ENCODE peak calls at places on chromosomes 4 and X, in eight cellular contexts. M, J, X, G, B, L, V and C are unnamed samples.

GRCh38 chr4:62871057-62871456 is 1538.2 kb downstream of the TECRL start:
- DNase-seq in M (no peak), J (no peak), X (no peak), G (no peak), B (no peak), L (no peak), V (no peak), C (no peak)

GRCh38 chrX:24375732-24376131 is 15.3 kb downstream of the SUPT20HL1 start:
- DNase-seq in M (no peak), J (no peak), X (no peak), G (no peak), B (no peak), L (no peak), V (no peak), C (no peak)

GRCh38 chr4:8737075-8737474 is 134.6 kb downstream of the HMX1 start:
- DNase-seq in M (no peak), J (no peak), X (no peak), G (peak), B (no peak), L (no peak), V (no peak), C (no peak)

GRCh38 chrX:66130469-66130868 is 33.6 kb upstream of the HEPH start:
- DNase-seq in M (no peak), J (no peak), X (no peak), G (no peak), B (no peak), L (no peak), V (no peak), C (no peak)

GRCh38 chr4:153318696-153319320 is 25.7 kb upstream of the MND1 start:
- DNase-seq in M (peak), J (no peak), X (no peak), G (no peak), B (no peak), L (peak), V (peak), C (peak)

GRCh38 chr4:4386296-4386735 is 586 bp upstream of the NSG1 start:
- DNase-seq in M (no peak), J (no peak), X (no peak), G (peak), B (no peak), L (no peak), V (no peak), C (no peak)

GRCh38 chr4:164423819-164424218 is 330.1 kb upstream of the SMIM31 start:
- DNase-seq in M (no peak), J (no peak), X (no peak), G (no peak), B (no peak), L (no peak), V (no peak), C (no peak)

GRCh38 chrX:48897621-48898306 is at the start of the genes PQBP1 and TIMM17B:
- DNase-seq in M (peak), J (peak), X (peak), G (peak), B (peak), L (peak), V (peak), C (peak)

GRCh38 chr4:4541040-4541631 is 712 bp downstream of the STX18 start:
- DNase-seq in M (peak), J (no peak), X (no peak), G (no peak), B (no peak), L (no peak), V (peak), C (peak)

GRCh38 chr4:87982446-87982845 is 6.9 kb downstream of the SPP1 start:
- DNase-seq in M (no peak), J (no peak), X (no peak), G (no peak), B (no peak), L (no peak), V (no peak), C (peak)

GRCh38 chr4:128161138-128161537 is 100.0 kb downstream of the LARP1B start:
- DNase-seq in M (peak), J (no peak), X (no peak), G (no peak), B (no peak), L (no peak), V (no peak), C (no peak)

GRCh38 chr4:151917145-151917775 is 156.5 kb upstream of the GATB start:
- DNase-seq in M (no peak), J (no peak), X (no peak), G (no peak), B (no peak), L (no peak), V (no peak), C (no peak)

GRCh38 chr4:101346562-101347266 is 612 bp downstream of the PPP3CA start:
- DNase-seq in M (peak), J (peak), X (peak), G (peak), B (peak), L (peak), V (peak), C (peak)
- TF ChIP-seq POLR2A in M (no peak), J (no peak), X (no peak), G (no peak), B (no peak), L (no peak), V (no peak), C (no peak)

GRCh38 chr4:74932010-74932409 is 906 bp upstream of the PARM1 start:
- DNase-seq in M (no peak), J (no peak), X (no peak), G (no peak), B (no peak), L (no peak), V (no peak), C (no peak)

GRCh38 chr4:74931386-74931785 is 1.5 kb upstream of the PARM1 start:
- DNase-seq in M (no peak), J (no peak), X (no peak), G (no peak), B (no peak), L (no peak), V (no peak), C (no peak)

GRCh38 chr4:74934016-74934821 is 1.3 kb downstream of the PARM1 start:
- DNase-seq in M (peak), J (peak), X (peak), G (no peak), B (no peak), L (no peak), V (peak), C (peak)

GRCh38 chr4:74933562-74934015 is 673 bp downstream of the PARM1 start:
- DNase-seq in M (peak), J (no peak), X (peak), G (no peak), B (no peak), L (no peak), V (peak), C (no peak)

GRCh38 chr4:74932832-74933561 is at the start of gene PARM1:
- DNase-seq in M (peak), J (peak), X (peak), G (peak), B (peak), L (peak), V (peak), C (peak)
- TF ChIP-seq POLR2A in M (no peak), J (no peak), X (peak), G (peak), B (no peak), L (peak), V (peak), C (no peak)

GRCh38 chr4:119025440-119025839 is 110.2 kb upstream of the MYOZ2 start:
- DNase-seq in M (no peak), J (peak), X (no peak), G (no peak), B (no peak), L (peak), V (no peak), C (peak)

GRCh38 chr4:119025916-119026661 is 109.5 kb upstream of the MYOZ2 start:
- DNase-seq in M (no peak), J (peak), X (no peak), G (peak), B (no peak), L (peak), V (no peak), C (peak)

GRCh38 chr4:119027815-119028214 is 107.8 kb upstream of the MYOZ2 start:
- DNase-seq in M (no peak), J (no peak), X (no peak), G (no peak), B (no peak), L (no peak), V (no peak), C (no peak)

GRCh38 chr4:119028296-119028695 is 107.3 kb upstream of the MYOZ2 start:
- DNase-seq in M (no peak), J (no peak), X (no peak), G (no peak), B (no peak), L (no peak), V (no peak), C (no peak)

GRCh38 chr4:119026662-119027444 is 108.8 kb upstream of the MYOZ2 start:
- DNase-seq in M (no peak), J (no peak), X (no peak), G (peak), B (no peak), L (peak), V (no peak), C (no peak)
- TF ChIP-seq POLR2A in M (no peak), J (no peak), X (no peak), G (peak), B (no peak), L (peak), V (no peak), C (no peak)

GRCh38 chrX:37906357-37906756 is 59.0 kb upstream of the DYNLT3 start:
- DNase-seq in M (no peak), J (no peak), X (no peak), G (no peak), B (no peak), L (no peak), V (no peak), C (no peak)

GRCh38 chrX:37904833-37905232 is 57.5 kb upstream of the DYNLT3 start:
- DNase-seq in M (no peak), J (no peak), X (no peak), G (no peak), B (no peak), L (no peak), V (no peak), C (no peak)

GRCh38 chrX:37910186-37910585 is 62.8 kb upstream of the DYNLT3 start:
- DNase-seq in M (no peak), J (no peak), X (no peak), G (no peak), B (no peak), L (no peak), V (no peak), C (no peak)

GRCh38 chrX:37905436-37906147 is 58.2 kb upstream of the DYNLT3 start:
- DNase-seq in M (peak), J (no peak), X (peak), G (no peak), B (no peak), L (no peak), V (no peak), C (peak)
- TF ChIP-seq POLR2A in M (no peak), J (no peak), X (no peak), G (no peak), B (no peak), L (no peak), V (no peak), C (no peak)

GRCh38 chr4:183504930-183505555 is at the start of gene ING2:
- DNase-seq in M (peak), J (peak), X (no peak), G (no peak), B (peak), L (peak), V (no peak), C (no peak)
- TF ChIP-seq POLR2A in M (no peak), J (no peak), X (no peak), G (no peak), B (no peak), L (no peak), V (no peak), C (no peak)

GRCh38 chrX:11111038-11111851 is at the start of gene HCCS:
- DNase-seq in M (peak), J (peak), X (peak), G (peak), B (peak), L (peak), V (peak), C (peak)
- TF ChIP-seq POLR2A in M (no peak), J (peak), X (peak), G (peak), B (no peak), L (peak), V (no peak), C (peak)